ENCODE peak calls at places on chromosomes 5 and 9, in seven cellular contexts. N is psoas muscle; R is A549; X is CD4-positive, alpha-beta memory T cell; B is lower lobe of right lung; C is cardiac muscle cell; O is stomach. D is an unnamed sample. For H3K9me3, the result is how much of the 10 kb centered on the place peaks cover.

GRCh38 chr5:157476699-157477408 is 16.8 kb downstream of the NIPAL4 start:
- DNase-seq in C (peak), O (peak), B (no peak), N (no peak), X (no peak), R (peak), D (no peak)

GRCh38 chr5:127229185-127229889 is 61.3 kb upstream of the MEGF10 start:
- DNase-seq in B (peak), N (peak), O (peak), R (peak), X (peak), C (peak), D (peak)

GRCh38 chr9:98701576-98701975 is 7.2 kb downstream of the GABBR2 start:
- DNase-seq in X (no peak), O (no peak), N (no peak), B (no peak), R (no peak), C (no peak), D (no peak)

GRCh38 chr9:135413086-135413375 is 66.6 kb upstream of the PPP1R26 start:
- DNase-seq in X (no peak), R (no peak), B (no peak), N (no peak), O (no peak), C (no peak), D (no peak)

GRCh38 chr9:136968333-136969127 is 8.8 kb upstream of the PTGDS start:
- DNase-seq in B (no peak), X (no peak), N (no peak), O (no peak), C (no peak), R (no peak), D (no peak)

GRCh38 chr5:53027913-53028312 is 38.8 kb downstream of the ITGA2 start:
- DNase-seq in X (no peak), B (no peak), C (no peak), O (peak), N (peak), R (peak), D (no peak)

GRCh38 chr9:70418822-70419545 is 4.5 kb upstream of the KLF9 start:
- DNase-seq in O (peak), R (peak), B (peak), N (peak), X (no peak), C (peak), D (no peak)

GRCh38 chr5:132426525-132427138 is 57.1 kb downstream of the SLC22A5 start:
- DNase-seq in R (peak), N (peak), B (peak), C (no peak), X (peak), O (peak), D (peak)

GRCh38 chr5:137888875-137889759 is at the start of gene PKD2L2:
- DNase-seq in C (peak), O (peak), B (peak), X (peak), N (peak), R (peak), D (peak)

GRCh38 chr9:130845254-130845653 is 10.2 kb downstream of the ABL1 start:
- DNase-seq in O (no peak), C (no peak), N (peak), B (no peak), X (no peak), R (no peak), D (no peak)

GRCh38 chr9:136088939-136089696 is 6.0 kb downstream of the NACC2 start:
- DNase-seq in X (no peak), R (no peak), N (peak), B (peak), O (no peak), C (no peak), D (no peak)

GRCh38 chr9:121153642-121154041 is 48.0 kb downstream of the RAB14 start:
- DNase-seq in C (no peak), X (no peak), R (no peak), B (no peak), O (no peak), N (no peak), D (no peak)

GRCh38 chr5:43543434-43543833 is 13.4 kb downstream of the PAIP1 start:
- DNase-seq in N (no peak), B (no peak), O (no peak), R (no peak), X (no peak), C (no peak), D (no peak)

GRCh38 chr9:136228107-136228875 is 17.3 kb downstream of the QSOX2 start:
- DNase-seq in N (no peak), O (no peak), B (no peak), C (no peak), X (no peak), R (peak), D (no peak)

GRCh38 chr5:138824924-138825863 is 49.9 kb downstream of the LRRTM2 start:
- DNase-seq in X (no peak), C (peak), R (peak), B (no peak), O (no peak), N (no peak), D (no peak)

GRCh38 chr9:69273162-69273561 is 51.9 kb upstream of the ENTREP1 start:
- DNase-seq in O (no peak), C (peak), R (no peak), N (no peak), X (no peak), B (no peak), D (no peak)

GRCh38 chr5:165031361-165031760 is 1525.9 kb downstream of the MAT2B start:
- DNase-seq in O (no peak), R (no peak), C (no peak), N (no peak), B (no peak), X (no peak), D (no peak)

GRCh38 chr9:136675477-136676296 is 11.6 kb downstream of the AGPAT2 start:
- DNase-seq in C (no peak), B (no peak), N (no peak), R (no peak), X (no peak), O (no peak), D (no peak)

GRCh38 chr9:78620764-78621163 is 323.8 kb downstream of the PSAT1 start:
- DNase-seq in N (no peak), R (peak), X (no peak), O (no peak), C (no peak), B (no peak), D (no peak)

GRCh38 chr9:134834217-134834956 is 46.2 kb upstream of the FCN2 start:
- DNase-seq in X (no peak), N (no peak), O (no peak), C (no peak), R (no peak), B (no peak), D (no peak)

GRCh38 chr5:9037048-9037447 is 508.8 kb downstream of the SEMA5A start:
- DNase-seq in R (no peak), C (no peak), X (no peak), B (no peak), O (no peak), N (no peak), D (no peak)
- H3K9me3 ChIP-seq in R (under half), C (under half), X (under half), B (under half), O (under half), N (under half), D (under half)

GRCh38 chr9:95411211-95411892 is 93.8 kb upstream of the FANCC start:
- DNase-seq in X (no peak), B (no peak), N (no peak), C (no peak), R (no peak), O (no peak), D (no peak)

GRCh38 chr9:95409650-95410426 is 92.3 kb upstream of the FANCC start:
- DNase-seq in R (peak), C (no peak), X (no peak), N (no peak), B (no peak), O (no peak), D (no peak)

GRCh38 chr9:95407524-95407923 is 90.0 kb upstream of the FANCC start:
- DNase-seq in C (no peak), X (no peak), N (no peak), R (no peak), O (no peak), B (no peak), D (no peak)

DNA sequence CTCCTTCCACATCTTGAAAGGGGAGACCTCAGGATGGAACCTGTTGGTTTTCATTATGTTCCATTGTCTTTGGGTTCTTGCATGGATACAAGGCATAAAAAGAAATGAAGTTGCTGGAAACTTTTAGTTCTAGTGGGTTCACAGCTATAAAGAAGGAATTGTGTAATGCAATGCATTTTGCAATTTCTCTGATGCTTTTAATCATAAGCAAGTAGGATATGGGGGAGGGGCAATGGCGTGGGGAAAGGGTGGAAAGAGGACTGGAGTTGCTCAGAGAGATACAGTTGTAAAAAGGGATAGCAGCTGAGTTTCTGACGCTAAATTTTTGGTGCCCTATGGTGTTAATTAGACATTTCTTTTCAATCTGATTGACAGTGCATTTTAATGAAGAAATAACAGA is 88.6 kb upstream of the FANCC start:
- DNase-seq in X (no peak), O (no peak), C (no peak), N (no peak), B (no peak), R (no peak), D (no peak)
- H3K9me3 ChIP-seq in X (under half), O (under half), C (under half), N (under half), B (under half), R (under half), D (under half)

GRCh38 chr5:150945947-150946346 is 41.2 kb upstream of the ZNF300 start:
- DNase-seq in R (no peak), X (no peak), N (no peak), B (no peak), O (no peak), C (no peak), D (no peak)

GRCh38 chr5:150945501-150945900 is 40.7 kb upstream of the ZNF300 start:
- DNase-seq in C (no peak), O (no peak), N (no peak), R (no peak), B (no peak), X (no peak), D (no peak)

GRCh38 chr5:150946351-150946905 is 41.6 kb upstream of the ZNF300 start:
- DNase-seq in N (peak), C (no peak), R (no peak), B (peak), X (no peak), O (peak), D (no peak)

DNA sequence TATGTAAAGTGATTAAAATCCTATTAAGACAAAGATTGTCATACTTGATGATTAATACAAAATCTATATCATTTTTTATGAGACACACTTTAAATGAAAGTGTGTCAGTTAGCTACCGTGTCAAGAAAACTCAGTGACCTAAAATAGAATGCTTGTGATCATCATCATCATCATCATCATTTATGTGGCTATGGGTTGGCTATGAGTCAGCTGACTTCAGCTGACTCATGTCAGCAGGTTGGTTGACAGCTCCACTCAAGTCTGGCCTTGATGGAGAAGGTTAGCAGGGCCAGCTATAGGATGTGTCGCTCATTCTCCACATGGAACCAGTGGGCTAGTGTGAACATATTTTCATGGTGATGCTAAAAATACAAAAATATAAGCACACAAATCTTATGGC is 43.8 kb upstream of the ZNF300 start:
- DNase-seq in R (no peak), C (no peak), X (no peak), O (no peak), N (no peak), B (no peak), D (no peak)
- H3K9me3 ChIP-seq in R (half or more), C (under half), X (under half), O (half or more), N (half or more), B (half or more), D (under half)

DNA sequence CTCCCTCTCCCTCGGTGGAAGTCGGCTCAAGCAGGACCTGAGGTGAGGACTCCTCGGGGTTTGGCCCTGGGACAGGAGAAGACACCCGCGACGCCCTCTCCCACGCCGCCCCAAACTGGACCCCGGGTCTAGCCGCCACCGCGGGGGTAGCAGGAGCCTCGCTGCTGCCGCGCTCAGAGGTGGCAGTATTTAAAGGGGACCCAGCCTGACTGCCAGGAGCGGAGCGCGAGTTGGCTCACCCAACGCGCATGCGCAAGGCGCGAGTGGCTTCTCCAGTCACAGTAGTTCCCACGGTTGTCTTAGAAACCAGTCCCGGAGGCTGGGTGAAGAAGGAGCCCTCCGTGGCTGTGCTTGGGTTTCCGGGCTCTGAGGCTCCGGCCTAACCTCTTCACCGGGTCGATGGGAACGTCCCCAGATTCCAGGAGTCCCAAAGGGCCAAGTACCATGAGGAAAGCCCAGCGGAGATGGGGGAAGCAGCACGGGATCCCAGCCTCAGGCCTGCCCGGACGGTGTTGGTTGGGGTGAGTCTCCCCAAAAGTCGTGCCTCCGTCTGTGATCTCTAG is 477.8 kb downstream of the SPATA31A7 start:
- DNase-seq in X (no peak), O (no peak), R (no peak), C (no peak), N (no peak), B (no peak), D (no peak)
- H3K9me3 ChIP-seq in X (under half), O (under half), R (under half), C (under half), N (under half), B (under half), D (under half)

GRCh38 chr5:39411985-39412384 is 12.8 kb downstream of the DAB2 start:
- DNase-seq in O (no peak), B (no peak), R (no peak), C (no peak), X (no peak), N (no peak), D (no peak)

GRCh38 chr5:39405489-39405888 is 19.3 kb downstream of the DAB2 start:
- DNase-seq in B (no peak), X (no peak), O (no peak), N (no peak), R (no peak), C (no peak), D (no peak)

GRCh38 chr5:39412995-39413394 is 11.8 kb downstream of the DAB2 start:
- DNase-seq in C (no peak), B (no peak), O (no peak), X (no peak), R (no peak), N (no peak), D (no peak)

GRCh38 chr5:39411051-39411450 is 13.7 kb downstream of the DAB2 start:
- DNase-seq in C (no peak), O (no peak), X (no peak), B (no peak), R (peak), N (no peak), D (no peak)

GRCh38 chr5:39409036-39409435 is 15.7 kb downstream of the DAB2 start:
- DNase-seq in R (no peak), X (no peak), B (no peak), N (no peak), O (no peak), C (no peak), D (no peak)
- H3K9me3 ChIP-seq in R (under half), X (under half), B (under half), N (under half), O (under half), C (under half), D (under half)

GRCh38 chr5:8644377-8644776 is 775.4 kb downstream of the MTRR start:
- DNase-seq in O (no peak), B (no peak), C (no peak), X (no peak), N (no peak), R (no peak), D (no peak)

DNA sequence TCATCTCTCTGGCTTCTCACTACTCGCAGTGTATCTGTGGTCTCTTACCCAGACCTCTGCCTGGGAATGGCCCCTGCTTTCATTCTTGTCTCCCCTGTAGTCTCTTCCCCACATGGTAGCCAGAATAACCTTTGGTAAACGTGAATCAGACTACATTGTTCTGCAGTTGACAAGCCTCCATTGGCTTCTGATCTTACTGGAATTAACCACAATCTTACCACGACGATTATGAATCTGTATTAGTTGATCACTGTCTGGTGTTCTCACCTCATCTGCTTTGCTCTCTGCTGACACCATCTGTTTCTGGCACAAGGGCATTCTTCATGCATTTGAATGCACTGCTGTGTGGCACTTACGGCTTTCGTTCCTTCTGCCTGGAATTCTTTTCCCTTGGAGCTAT is 781.2 kb downstream of the MTRR start:
- DNase-seq in B (no peak), X (no peak), R (no peak), N (no peak), C (no peak), O (no peak), D (no peak)
- H3K9me3 ChIP-seq in B (under half), X (under half), R (under half), N (under half), C (under half), O (under half), D (under half)

DNA sequence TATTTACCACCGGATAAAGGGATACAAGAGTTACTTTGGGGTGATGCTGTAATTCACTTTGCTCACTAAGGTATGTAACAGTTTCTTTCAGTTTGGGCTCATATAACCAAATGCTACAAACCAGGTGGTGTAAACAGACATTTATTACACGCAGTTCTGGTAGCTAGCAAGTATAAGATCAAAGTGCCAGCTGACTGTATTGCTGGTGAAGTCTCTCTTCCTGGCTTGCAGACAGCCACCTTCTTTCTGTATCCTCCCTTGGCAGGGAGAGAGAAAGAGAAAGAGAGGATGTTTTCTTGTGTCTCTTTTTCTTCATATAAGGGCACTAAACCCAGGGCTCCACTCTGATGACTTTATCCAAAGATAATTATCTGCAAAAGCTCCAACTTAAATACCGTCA is 552.5 kb upstream of the FTMT start:
- DNase-seq in C (no peak), R (no peak), B (no peak), X (no peak), N (no peak), O (no peak), D (no peak)
- H3K9me3 ChIP-seq in C (under half), R (under half), B (under half), X (under half), N (under half), O (under half), D (under half)

DNA sequence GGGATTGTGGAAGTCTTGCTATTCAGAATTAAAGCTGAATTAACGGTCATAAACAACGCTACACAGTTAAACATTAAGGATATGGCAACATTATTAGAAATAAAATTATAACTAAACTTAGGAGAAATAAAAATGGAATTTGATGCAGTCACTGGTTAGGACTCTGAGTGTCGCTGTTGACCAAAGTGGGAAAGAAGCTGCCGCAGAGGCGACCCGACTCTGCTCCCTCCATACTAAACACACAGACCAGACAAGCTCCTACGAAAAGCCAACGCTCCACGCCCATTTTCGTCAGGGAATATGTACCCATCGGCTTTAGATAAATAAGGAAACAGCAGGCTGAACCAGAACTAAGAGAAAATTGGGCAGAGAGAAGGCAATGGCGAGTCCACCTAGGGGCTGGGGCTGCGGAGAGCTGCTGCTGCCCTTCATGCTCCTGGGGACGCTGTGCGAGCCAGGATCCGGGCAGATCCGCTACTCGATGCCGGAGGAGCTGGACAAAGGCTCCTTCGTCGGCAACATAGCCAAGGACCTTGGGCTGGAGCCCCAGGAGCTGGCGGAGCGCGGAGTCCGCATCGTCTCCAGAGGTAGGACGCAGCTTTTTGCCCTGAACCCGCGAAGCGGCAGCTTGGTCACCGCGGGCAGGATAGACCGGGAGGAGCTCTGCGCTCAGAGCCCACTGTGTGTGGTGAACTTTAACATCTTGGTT is at the start of gene PCDHGA5:
- DNase-seq in N (no peak), R (peak), O (no peak), X (no peak), C (no peak), B (no peak), D (no peak)
- H3K9me3 ChIP-seq in N (under half), R (half or more), O (half or more), X (under half), C (under half), B (half or more), D (under half)

GRCh38 chr5:103393131-103393754 is 134.7 kb downstream of the MACIR start:
- DNase-seq in C (peak), R (no peak), O (no peak), X (no peak), B (no peak), N (no peak), D (no peak)
- H3K9me3 ChIP-seq in C (under half), R (under half), O (under half), X (under half), B (under half), N (under half), D (under half)

D was measured in T-helper 17 cell.